ENCODE peak calls at places on chromosomes 1 and 21, in ten cellular contexts. C is foreskin melanocyte; V is iPS-NIHi11; N is lung microvascular endothelial cell; W is CD4-positive, alpha-beta memory T cell; D is substantia nigra; Z is COR-L47; O is kidney tubule cell; K is stimulated activated CD4-positive, alpha-beta T cell treated with anti-CD3 and anti-CD28 coated beads, Interleukin-2, amount 100 ng/mL, for 24 hours; U is Kasumi-1. H is an unnamed sample.

GRCh38 chr1:111164151-111164550 is 24.1 kb downstream of the CEPT1 start:
- DNase-seq in C (no peak), V (no peak), N (no peak), W (no peak), D (no peak), Z (no peak), O (no peak), K (no peak), U (no peak), H (no peak)

GRCh38 chr1:97489834-97490233 is 431.0 kb downstream of the DPYD start:
- DNase-seq in C (no peak), V (no peak), N (peak; percentile 84), W (no peak), D (no peak), Z (no peak), O (peak; percentile 57), K (no peak), U (no peak), H (no peak)

GRCh38 chr1:32142446-32143301 is 34.8 kb downstream of the KPNA6 start:
- DNase-seq in C (peak; percentile 9), V (peak; percentile 39), N (peak; percentile 61), W (no peak), D (peak; percentile 7), Z (peak; percentile 32), O (peak; percentile 80), K (no peak), U (no peak), H (no peak)

GRCh38 chr21:45139473-45139872 is 65.1 kb downstream of the ADARB1 start:
- DNase-seq in C (no peak), V (no peak), N (no peak), W (no peak), D (no peak), Z (no peak), O (no peak), K (no peak), U (no peak), H (no peak)

GRCh38 chr1:20343149-20343936 is 52.7 kb downstream of the VWA5B1 start:
- DNase-seq in C (no peak), V (peak; percentile 94), N (no peak), W (peak; percentile 13), D (no peak), Z (no peak), O (no peak), K (peak; percentile 44), U (no peak), H (no peak)

GRCh38 chr1:10429868-10430215 is 391 bp upstream of the CENPS start:
- DNase-seq in C (no peak), V (no peak), N (peak; percentile 73), W (no peak), D (no peak), Z (no peak), O (no peak), K (peak; percentile 16), U (no peak), H (no peak)

GRCh38 chr1:96306809-96307208 is 414.8 kb upstream of the PTBP2 start:
- DNase-seq in C (peak; percentile 14), V (no peak), N (no peak), W (no peak), D (no peak), Z (no peak), O (peak; percentile 67), K (no peak), U (no peak), H (no peak)

GRCh38 chr1:46801323-46802055 is 2.6 kb downstream of the CYP4B1 start:
- DNase-seq in C (no peak), V (no peak), N (no peak), W (no peak), D (no peak), Z (no peak), O (no peak), K (no peak), U (no peak), H (no peak)

GRCh38 chr1:24586970-24587820 is 31.3 kb downstream of the NCMAP start:
- DNase-seq in C (peak; percentile 55), V (peak; percentile 84), N (peak; percentile 61), W (peak; percentile 74), D (peak; percentile 65), Z (peak; percentile 64), O (peak; percentile 72), K (peak; percentile 11), U (peak; percentile 80), H (peak; percentile 78)

GRCh38 chr1:59947047-59947938 is 20.7 kb upstream of the CYP2J2 start:
- DNase-seq in C (peak; percentile 45), V (peak; percentile 83), N (peak; percentile 74), W (peak; percentile 26), D (peak; percentile 80), Z (peak; percentile 62), O (peak; percentile 65), K (peak; percentile 44), U (peak; percentile 64), H (peak; percentile 78)

GRCh38 chr1:21324368-21325137 is 34.3 kb upstream of the ECE1 start:
- DNase-seq in C (no peak), V (no peak), N (peak; percentile 85), W (peak; percentile 24), D (no peak), Z (no peak), O (peak; percentile 99), K (peak; percentile 84), U (peak; percentile 47), H (peak; percentile 47)

GRCh38 chr1:203744008-203744972 is 20.7 kb upstream of the LAX1 start:
- DNase-seq in C (peak; percentile 64), V (peak; percentile 37), N (peak; percentile 23), W (peak; percentile 58), D (peak; percentile 29), Z (no peak), O (no peak), K (no peak), U (peak; percentile 70), H (no peak)

GRCh38 chr1:152110365-152110859 is 4.8 kb downstream of the TCHH start:
- DNase-seq in C (peak; percentile 28), V (peak; percentile 16), N (peak; percentile 53), W (peak; percentile 30), D (no peak), Z (no peak), O (peak; percentile 66), K (peak; percentile 48), U (peak; percentile 65), H (peak; percentile 54)

GRCh38 chr1:113808450-113809195 is 3.7 kb downstream of the RSBN1 start:
- DNase-seq in C (no peak), V (no peak), N (no peak), W (no peak), D (no peak), Z (no peak), O (no peak), K (no peak), U (no peak), H (no peak)

GRCh38 chr1:176517484-176517883 is 54.5 kb downstream of the PAPPA2 start:
- DNase-seq in C (no peak), V (no peak), N (peak; percentile 50), W (no peak), D (no peak), Z (no peak), O (peak; percentile 98), K (no peak), U (no peak), H (peak; percentile 83)

GRCh38 chr1:231284441-231284840 is 43.4 kb downstream of the GNPAT start:
- DNase-seq in C (no peak), V (peak; percentile 20), N (no peak), W (no peak), D (no peak), Z (no peak), O (no peak), K (no peak), U (no peak), H (no peak)

GRCh38 chr1:36656271-36656670 is 173.6 kb upstream of the CSF3R start:
- DNase-seq in C (no peak), V (no peak), N (no peak), W (no peak), D (no peak), Z (no peak), O (no peak), K (no peak), U (no peak), H (no peak)

GRCh38 chr21:45537111-45537745 is 5.0 kb downstream of the SLC19A1 start:
- DNase-seq in C (no peak), V (no peak), N (no peak), W (no peak), D (no peak), Z (no peak), O (no peak), K (no peak), U (no peak), H (no peak)

H was measured in SK-MEL-5.